ENCODE peak calls at places on chromosomes 4 and X, in six cellular contexts. A, F, O, L, E and M are unnamed samples.

GRCh38 chr4:105622269-105622668 is 69.8 kb downstream of the ARHGEF38 start:
- DNase-seq in A (no peak), F (no peak), O (no peak), L (no peak), E (no peak), M (no peak)

GRCh38 chr4:138560448-138560847 is 318.3 kb upstream of the SLC7A11 start:
- DNase-seq in A (no peak), F (no peak), O (no peak), L (no peak), E (no peak), M (no peak)

GRCh38 chrX:46376246-46376885 is 168.9 kb downstream of the ZNF674 start:
- DNase-seq in A (no peak), F (peak), O (no peak), L (peak), E (no peak), M (no peak)

GRCh38 chrX:38654302-38654701 is 93.0 kb downstream of the TSPAN7 start:
- DNase-seq in A (no peak), F (no peak), O (no peak), L (no peak), E (no peak), M (no peak)

GRCh38 chr4:46124773-46125172 is 919 bp upstream of the GABRG1 start:
- DNase-seq in A (no peak), F (no peak), O (no peak), L (no peak), E (no peak), M (peak)

GRCh38 chr4:123649248-123649643 is 252.7 kb downstream of the SPRY1 start:
- DNase-seq in A (no peak), F (no peak), O (no peak), L (no peak), E (no peak), M (no peak)

GRCh38 chr4:60019180-60019579 is 1180.9 kb upstream of the ADGRL3 start:
- DNase-seq in A (no peak), F (no peak), O (no peak), L (no peak), E (no peak), M (no peak)

GRCh38 chrX:22135994-22136684 is 104.0 kb downstream of the PHEX start:
- DNase-seq in A (no peak), F (peak), O (no peak), L (no peak), E (no peak), M (peak)

GRCh38 chr4:154551872-154552686 is 1.9 kb upstream of the PLRG1 start:
- DNase-seq in A (peak), F (peak), O (peak), L (peak), E (peak), M (peak)

GRCh38 chr4:75939890-75940691 is 722 bp downstream of the NAAA start:
- DNase-seq in A (peak), F (peak), O (peak), L (no peak), E (peak), M (peak)

GRCh38 chr4:75935628-75936027 is 5.2 kb downstream of the NAAA start:
- DNase-seq in A (no peak), F (no peak), O (no peak), L (no peak), E (no peak), M (no peak)

DNA sequence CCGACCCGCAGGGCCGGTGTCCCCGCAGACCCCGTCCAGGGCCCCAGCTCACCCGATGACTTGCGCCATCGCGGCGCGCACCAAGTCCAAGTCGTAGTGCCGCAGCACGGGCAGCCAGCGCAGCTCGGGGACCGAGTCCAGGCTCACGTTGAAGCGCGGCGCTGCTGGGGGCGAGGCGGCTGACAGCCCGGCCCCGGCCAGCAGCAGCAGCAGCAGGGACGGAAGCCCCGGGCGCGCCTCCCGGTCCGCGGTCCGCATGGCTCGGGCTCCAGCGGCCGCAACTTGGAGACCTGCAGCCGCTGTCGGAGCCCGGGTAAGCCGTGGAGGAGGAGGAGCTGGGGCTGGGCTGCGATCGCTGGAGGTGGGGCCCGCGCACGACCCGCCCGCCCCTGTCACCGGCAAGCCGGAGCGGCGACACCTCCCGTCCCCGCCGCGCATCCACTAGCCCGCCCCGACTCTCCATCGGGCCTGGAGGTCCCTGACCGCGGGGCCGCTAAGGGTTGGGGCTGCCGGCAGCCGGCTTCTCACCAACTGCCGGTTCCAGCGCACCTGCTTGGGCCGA is at the start of gene NAAA:
- DNase-seq in A (peak), F (peak), O (peak), L (no peak), E (no peak), M (peak)
- TF ChIP-seq CTCF in A (peak), F (peak), O (no peak), L (no peak), E (no peak), M (no peak)

GRCh38 chr4:84239278-84239845 is 259.7 kb downstream of the NKX6-1 start:
- DNase-seq in A (no peak), F (no peak), O (no peak), L (no peak), E (no peak), M (no peak)
- TF ChIP-seq CTCF in A (no peak), F (no peak), O (no peak), L (no peak), E (no peak), M (no peak)

DNA sequence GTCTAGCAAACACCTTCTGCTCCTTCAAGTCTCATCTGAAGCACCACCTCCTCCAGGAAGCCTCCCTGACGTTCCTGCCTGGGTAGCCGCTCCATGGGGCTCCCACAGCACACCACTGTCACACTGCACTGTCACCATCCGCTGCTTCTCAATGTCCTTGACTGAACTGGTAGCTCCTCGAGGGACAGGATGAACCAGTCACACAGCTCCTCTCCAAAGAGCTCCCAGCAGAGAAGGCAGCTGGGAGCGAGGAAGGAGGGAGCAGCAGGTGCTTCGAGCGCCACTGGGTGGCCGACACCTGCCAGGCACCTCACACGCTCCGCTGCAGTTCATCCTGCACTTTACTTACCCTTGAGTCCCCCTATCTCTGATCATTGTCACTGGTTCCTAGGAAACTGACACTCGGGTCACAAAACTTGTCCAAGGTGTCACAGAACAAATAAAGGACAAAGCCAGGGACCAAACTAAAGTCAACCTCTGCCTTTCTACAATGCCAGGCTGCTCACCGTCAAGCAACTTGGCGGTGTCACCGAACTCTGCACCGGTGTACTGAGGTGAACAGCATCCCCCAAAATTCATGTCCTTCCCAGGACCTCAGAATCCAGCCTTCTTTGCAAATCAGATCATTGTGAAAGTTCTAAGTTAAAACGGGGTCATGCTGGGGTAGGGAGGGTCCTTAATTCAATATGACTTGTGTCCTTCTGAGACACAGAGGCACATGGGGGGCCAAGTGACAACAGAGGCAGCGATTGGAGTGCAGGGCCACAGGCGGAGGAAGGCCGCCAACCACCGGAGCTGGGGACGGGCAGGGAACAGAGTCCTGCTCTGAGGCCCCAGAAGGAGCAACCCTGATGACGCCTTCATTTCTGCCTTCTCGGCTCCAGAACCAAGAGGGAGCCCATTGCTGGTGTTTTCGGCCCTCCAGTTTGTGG is 5.5 kb upstream of the S100P start:
- DNase-seq in A (no peak), F (peak), O (no peak), L (no peak), E (no peak), M (no peak)
- TF ChIP-seq CTCF in A (no peak), F (no peak), O (no peak), L (no peak), E (peak), M (no peak)

GRCh38 chrX:14528629-14529287 is 578 bp upstream of the GLRA2 start:
- DNase-seq in A (no peak), F (peak), O (peak), L (peak), E (peak), M (peak)
- TF ChIP-seq CTCF in A (peak), F (peak), O (no peak), L (peak), E (peak), M (peak)

GRCh38 chrX:133045986-133046385 is 50.9 kb downstream of the USP26 start:
- DNase-seq in A (no peak), F (no peak), O (no peak), L (no peak), E (no peak), M (no peak)
- TF ChIP-seq CTCF in A (no peak), F (no peak), O (no peak), L (no peak), E (peak), M (peak)

GRCh38 chr4:169491211-169491610 is 121.2 kb downstream of the NEK1 start:
- DNase-seq in A (no peak), F (no peak), O (no peak), L (no peak), E (no peak), M (no peak)

GRCh38 chr4:169484485-169484884 is 127.9 kb downstream of the NEK1 start:
- DNase-seq in A (no peak), F (no peak), O (no peak), L (no peak), E (no peak), M (no peak)

GRCh38 chr4:169485084-169485483 is 127.3 kb downstream of the NEK1 start:
- DNase-seq in A (no peak), F (no peak), O (no peak), L (no peak), E (no peak), M (no peak)

DNA sequence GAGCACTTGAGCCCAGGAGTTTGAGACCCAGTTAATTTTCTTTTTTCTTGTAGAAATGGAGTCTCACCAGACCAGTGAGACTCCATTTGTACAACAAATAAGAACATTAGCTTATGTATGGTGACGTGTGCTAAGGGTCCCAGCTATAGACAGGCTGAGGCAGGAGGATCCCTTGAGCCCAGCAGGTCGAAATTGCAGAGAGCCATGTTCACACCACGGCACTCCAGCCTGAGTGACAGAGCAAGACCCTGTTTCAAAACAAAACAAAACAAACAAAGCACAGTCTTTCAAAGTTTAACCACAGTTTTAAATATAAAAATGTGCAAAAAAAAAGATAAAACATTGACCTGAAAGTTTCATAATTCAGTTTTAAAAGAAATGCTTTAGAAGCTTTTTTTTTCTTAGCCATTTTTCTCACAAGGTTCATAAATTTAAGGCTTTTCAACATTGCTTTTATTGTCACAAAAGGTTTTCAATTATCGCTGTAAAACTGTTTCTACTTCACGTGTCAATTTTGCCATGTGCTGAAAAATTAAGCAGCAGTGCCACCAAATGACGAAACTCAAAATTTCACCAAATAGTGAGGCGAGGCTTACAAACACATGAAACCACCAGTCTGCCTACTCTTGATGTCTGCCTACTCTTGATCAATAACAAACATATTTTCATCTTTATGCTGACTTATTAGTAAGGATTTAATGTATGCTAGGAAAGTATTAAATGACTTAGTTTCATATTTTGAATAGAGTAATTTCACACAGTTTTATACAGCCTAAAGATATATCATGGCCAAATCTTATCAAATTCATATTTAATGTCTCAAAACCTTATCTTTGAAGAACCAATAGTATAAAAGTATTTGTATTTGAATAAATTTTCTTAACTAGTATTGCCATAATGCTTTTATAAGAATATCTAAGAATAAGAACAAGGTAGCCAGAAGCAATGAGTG is 126.3 kb downstream of the NEK1 start:
- DNase-seq in A (no peak), F (peak), O (no peak), L (peak), E (peak), M (peak)
- TF ChIP-seq CTCF in A (peak), F (peak), O (peak), L (peak), E (peak), M (peak)

GRCh38 chrX:134024686-134025377 is 39.4 kb upstream of the GPC3 start:
- DNase-seq in A (no peak), F (no peak), O (no peak), L (no peak), E (no peak), M (no peak)

GRCh38 chrX:134025986-134026731 is 40.8 kb upstream of the GPC3 start:
- DNase-seq in A (no peak), F (no peak), O (no peak), L (no peak), E (no peak), M (no peak)

GRCh38 chrX:134019567-134020206 is 34.3 kb upstream of the GPC3 start:
- DNase-seq in A (no peak), F (no peak), O (no peak), L (no peak), E (no peak), M (no peak)

GRCh38 chrX:134023851-134024281 is 38.5 kb upstream of the GPC3 start:
- DNase-seq in A (no peak), F (no peak), O (no peak), L (no peak), E (no peak), M (no peak)

DNA sequence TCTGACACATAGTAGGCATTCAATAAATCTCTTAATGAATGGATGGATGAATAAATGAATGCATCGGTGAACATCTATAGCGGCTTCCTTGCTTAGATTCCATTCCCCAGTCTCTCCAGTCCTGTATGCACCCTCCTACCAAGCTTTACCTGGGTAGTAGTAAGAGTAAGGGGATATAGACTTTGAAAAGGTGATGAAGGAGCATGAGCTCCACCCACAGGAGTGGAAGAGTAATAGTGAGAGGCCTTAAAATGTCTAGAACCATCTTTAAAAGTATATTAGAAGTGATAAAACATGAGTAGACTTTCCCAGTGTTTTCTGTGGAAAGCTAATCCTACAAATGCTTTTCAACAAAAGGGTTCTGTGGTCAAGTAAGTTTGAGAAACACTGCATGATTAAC is 35.5 kb upstream of the GPC3 start:
- DNase-seq in A (no peak), F (no peak), O (no peak), L (no peak), E (no peak), M (no peak)
- TF ChIP-seq CTCF in A (no peak), F (no peak), O (no peak), L (no peak), E (peak), M (no peak)

GRCh38 chrX:30819080-30819479 is 70.0 kb downstream of the TAB3 start:
- DNase-seq in A (no peak), F (no peak), O (no peak), L (no peak), E (no peak), M (no peak)

GRCh38 chrX:30824275-30824674 is 64.8 kb downstream of the TAB3 start:
- DNase-seq in A (no peak), F (no peak), O (no peak), L (no peak), E (no peak), M (no peak)

GRCh38 chrX:30822719-30823118 is 66.3 kb downstream of the TAB3 start:
- DNase-seq in A (no peak), F (no peak), O (no peak), L (no peak), E (no peak), M (no peak)

GRCh38 chrX:30821116-30821515 is 67.9 kb downstream of the TAB3 start:
- DNase-seq in A (no peak), F (no peak), O (no peak), L (no peak), E (no peak), M (no peak)

GRCh38 chrX:30822068-30822671 is 66.9 kb downstream of the TAB3 start:
- DNase-seq in A (no peak), F (no peak), O (no peak), L (no peak), E (no peak), M (no peak)
- TF ChIP-seq CTCF in A (no peak), F (no peak), O (no peak), L (no peak), E (peak), M (peak)